ENCODE peak calls at places on chromosome 18, in six cellular contexts. E is colonic mucosa, C is psoas muscle, Q is left ventricle myocardium inferior, Z is lower lobe of right lung, X is endothelial cell of umbilical vein. V is an unnamed sample. For H3K27me3, the result is how much of the 10 kb centered on the place peaks cover.

GRCh38 chr18:44630118-44630517 is 50.6 kb upstream of the SETBP1 start:
- DNase-seq in Q (no peak), Z (no peak), X (no peak), C (no peak), E (no peak), V (no peak)

GRCh38 chr18:32343634-32344033 is 127.0 kb downstream of the GAREM1 start:
- DNase-seq in C (peak), E (no peak), X (no peak), Q (peak), Z (no peak), V (no peak)

GRCh38 chr18:7174359-7175107 is 56.4 kb upstream of the LRRC30 start:
- DNase-seq in C (no peak), Z (no peak), X (no peak), Q (no peak), E (no peak), V (no peak)

GRCh38 chr18:9137168-9138066 is 836 bp downstream of the ANKRD12 start:
- DNase-seq in C (peak), E (peak), X (peak), Q (peak), Z (peak), V (peak)

GRCh38 chr18:23833714-23834113 is 144.5 kb downstream of the LAMA3 start:
- DNase-seq in Z (no peak), X (no peak), E (no peak), Q (no peak), C (no peak), V (no peak)

GRCh38 chr18:7601936-7602335 is 34.8 kb downstream of the PTPRM start:
- DNase-seq in X (no peak), C (no peak), Q (no peak), Z (no peak), E (no peak), V (no peak)

GRCh38 chr18:6055711-6056110 is 160.4 kb upstream of the TMEM200C start:
- DNase-seq in E (no peak), C (no peak), Z (no peak), Q (no peak), X (peak), V (peak)

GRCh38 chr18:2070636-2071035 is 500.7 kb downstream of the METTL4 start:
- DNase-seq in X (no peak), C (no peak), Z (no peak), E (no peak), Q (no peak), V (no peak)

GRCh38 chr18:69387181-69387580 is 13.5 kb upstream of the DOK6 start:
- DNase-seq in C (no peak), Q (no peak), E (no peak), Z (no peak), X (no peak), V (no peak)

GRCh38 chr18:73887801-73888200 is 259.8 kb downstream of the FBXO15 start:
- DNase-seq in E (no peak), Z (no peak), C (no peak), Q (no peak), X (no peak), V (no peak)

GRCh38 chr18:73895701-73896100 is 251.9 kb downstream of the FBXO15 start:
- DNase-seq in Z (no peak), C (no peak), X (no peak), Q (no peak), E (no peak), V (peak)

GRCh38 chr18:73893879-73894278 is 253.8 kb downstream of the FBXO15 start:
- DNase-seq in Q (no peak), E (no peak), Z (no peak), X (no peak), C (no peak), V (peak)

GRCh38 chr18:73888565-73888964 is 259.1 kb downstream of the FBXO15 start:
- DNase-seq in Q (no peak), Z (no peak), X (no peak), E (no peak), C (no peak), V (no peak)

GRCh38 chr18:73891572-73892421 is 255.8 kb downstream of the FBXO15 start:
- DNase-seq in X (no peak), C (no peak), Z (no peak), Q (no peak), E (no peak), V (no peak)
- TF ChIP-seq CTCF in X (no peak), C (no peak), Z (no peak), Q (no peak), E (no peak), V (peak)

GRCh38 chr18:13296868-13297574 is 78.5 kb downstream of the LDLRAD4 start:
- DNase-seq in C (no peak), Q (no peak), X (no peak), Z (no peak), E (no peak), V (no peak)
- H3K27me3 ChIP-seq in C (under half), Q (under half), X (under half), Z (under half), E (under half), V (under half)

DNA sequence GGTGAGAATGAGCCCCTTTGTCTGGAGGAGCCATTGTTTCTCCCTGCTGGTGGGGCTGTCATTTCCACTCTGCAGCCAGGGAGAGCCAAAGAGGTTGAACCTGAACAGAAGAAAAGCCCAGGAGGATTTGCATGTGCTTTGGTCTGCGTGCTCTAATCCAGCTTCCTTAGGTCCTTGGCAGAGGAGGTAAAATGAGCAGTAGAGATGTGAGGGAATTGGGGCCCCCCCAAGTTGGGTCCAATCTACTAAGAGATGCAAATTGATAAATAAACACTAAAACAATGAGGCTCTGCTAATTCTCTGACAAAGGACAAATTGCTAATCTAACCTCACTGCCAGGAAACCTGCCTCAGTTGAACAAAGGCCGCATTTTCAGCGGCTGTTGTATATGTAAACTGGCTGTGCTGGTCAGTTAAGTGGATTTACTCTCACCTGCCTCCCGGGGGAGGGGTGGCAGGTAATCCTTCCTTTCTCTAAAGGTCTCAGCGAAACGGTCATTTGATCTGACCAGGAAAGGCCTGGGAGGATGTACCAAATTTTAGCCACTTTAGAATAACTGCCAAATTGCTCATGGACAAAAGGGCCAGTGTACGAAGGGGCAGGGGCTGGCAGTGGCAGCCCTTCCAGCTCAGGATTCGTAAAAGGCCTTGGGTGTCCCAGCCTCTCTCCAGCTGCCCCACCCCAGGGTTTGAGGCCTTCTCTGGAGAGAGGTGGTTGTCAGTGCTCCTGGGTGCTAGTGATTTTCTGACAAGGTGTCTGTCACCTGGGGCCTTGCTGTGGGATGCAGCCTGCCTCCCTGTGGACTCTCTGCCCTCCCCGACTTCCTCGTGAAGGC is 193.6 kb downstream of the MIB1 start:
- DNase-seq in C (no peak), X (no peak), Z (no peak), E (no peak), Q (no peak), V (no peak)
- TF ChIP-seq CTCF in C (no peak), X (no peak), Z (no peak), E (no peak), Q (no peak), V (no peak)

DNA sequence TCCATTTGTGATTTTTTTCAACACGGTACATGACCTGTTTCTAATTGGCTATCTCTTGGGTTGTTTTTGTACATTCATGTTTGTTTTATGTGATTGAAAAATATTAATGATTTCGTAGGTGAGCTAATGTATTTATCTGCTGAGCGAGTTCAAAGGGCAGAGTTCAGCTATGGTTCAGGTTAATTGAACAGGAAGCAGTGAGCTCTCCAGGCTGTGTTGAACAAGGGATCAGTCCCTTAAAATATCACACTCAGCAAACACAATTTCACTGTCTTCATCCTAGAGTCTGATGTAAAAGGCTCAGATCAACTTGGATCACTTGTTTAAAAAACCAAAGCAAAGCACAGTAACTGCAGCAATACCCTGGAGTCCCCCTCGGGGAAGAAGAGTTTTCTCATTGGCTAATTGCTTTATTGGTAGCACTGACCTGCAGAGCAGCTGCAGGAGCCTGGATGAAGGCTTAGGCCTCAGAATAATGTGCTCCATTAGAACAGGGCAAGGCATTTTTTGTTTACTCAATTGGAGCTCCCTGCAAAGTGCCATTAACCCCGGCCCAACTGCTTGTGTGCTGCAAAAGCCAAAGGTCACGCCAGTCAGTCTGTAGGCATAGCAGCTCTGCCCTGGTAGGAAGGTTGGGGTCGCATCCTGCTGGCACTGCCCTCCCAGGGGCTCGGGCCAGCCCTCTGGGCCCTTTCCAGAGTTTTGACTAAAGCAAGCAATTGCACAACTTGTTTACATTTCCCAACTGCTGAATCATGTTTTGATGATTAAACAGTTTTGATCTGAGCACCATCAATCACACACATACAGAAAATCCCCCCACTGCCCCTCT is 10.5 kb downstream of the ONECUT2 start:
- DNase-seq in X (no peak), C (no peak), E (no peak), Z (no peak), Q (no peak), V (no peak)
- H3K27me3 ChIP-seq in X (under half), C (under half), E (under half), Z (half or more), Q (half or more), V (under half)

GRCh38 chr18:54224379-54225014 is at the start of gene MBD2:
- DNase-seq in C (peak), E (peak), Q (peak), Z (peak), X (peak), V (peak)

GRCh38 chr18:54223568-54224241 is 764 bp downstream of the MBD2 start:
- DNase-seq in E (peak), C (peak), Q (peak), X (peak), Z (peak), V (peak)

GRCh38 chr18:54218299-54218698 is 6.2 kb downstream of the MBD2 start:
- DNase-seq in Q (no peak), X (no peak), C (no peak), Z (no peak), E (no peak), V (no peak)

GRCh38 chr18:54220406-54220805 is 4.1 kb downstream of the MBD2 start:
- DNase-seq in Z (no peak), C (no peak), X (no peak), E (no peak), Q (no peak), V (no peak)

DNA sequence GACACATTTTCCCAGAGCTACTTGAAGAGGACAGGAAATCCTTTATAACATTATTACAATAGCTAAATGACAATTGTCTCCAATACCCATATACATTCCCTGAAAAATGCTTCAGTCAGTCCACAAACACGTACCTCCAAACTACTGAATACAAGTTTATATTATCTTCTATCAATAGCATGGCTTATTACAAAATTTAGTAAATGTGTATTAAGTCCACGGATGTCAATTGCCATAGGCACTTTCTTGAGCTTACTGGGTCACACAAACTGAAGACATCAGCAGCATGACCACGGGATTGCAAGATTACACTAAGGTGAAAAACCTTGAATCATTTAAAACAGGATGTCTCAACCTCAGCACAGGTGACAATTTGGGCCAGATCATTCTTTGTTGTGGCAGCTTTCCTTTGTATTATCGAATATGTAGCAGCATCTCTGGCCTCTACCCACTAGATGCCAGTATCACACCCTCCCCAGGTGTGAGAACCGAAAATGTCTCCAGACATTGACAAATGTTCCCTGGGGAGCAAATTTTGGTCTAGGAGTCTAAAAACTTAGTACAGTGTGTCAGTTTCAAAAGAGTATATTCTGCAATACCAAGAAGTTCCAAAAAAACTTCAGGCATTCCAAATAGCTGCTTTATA is 1.4 kb downstream of the MBD2 start:
- DNase-seq in C (no peak), X (no peak), Z (no peak), Q (no peak), E (peak), V (no peak)
- TF ChIP-seq CTCF in C (no peak), X (no peak), Z (peak), Q (no peak), E (no peak), V (peak)

GRCh38 chr18:68299906-68300305 is 415.0 kb downstream of the TMX3 start:
- DNase-seq in Q (no peak), C (no peak), E (no peak), X (no peak), Z (no peak), V (peak)

GRCh38 chr18:68298340-68298739 is 416.6 kb downstream of the TMX3 start:
- DNase-seq in Q (no peak), X (no peak), E (no peak), Z (no peak), C (no peak), V (no peak)

GRCh38 chr18:68301436-68301835 is 413.5 kb downstream of the TMX3 start:
- DNase-seq in Q (no peak), C (no peak), E (no peak), Z (no peak), X (no peak), V (no peak)
- H3K27me3 ChIP-seq in Q (under half), C (under half), E (under half), Z (under half), X (under half), V (under half)

DNA sequence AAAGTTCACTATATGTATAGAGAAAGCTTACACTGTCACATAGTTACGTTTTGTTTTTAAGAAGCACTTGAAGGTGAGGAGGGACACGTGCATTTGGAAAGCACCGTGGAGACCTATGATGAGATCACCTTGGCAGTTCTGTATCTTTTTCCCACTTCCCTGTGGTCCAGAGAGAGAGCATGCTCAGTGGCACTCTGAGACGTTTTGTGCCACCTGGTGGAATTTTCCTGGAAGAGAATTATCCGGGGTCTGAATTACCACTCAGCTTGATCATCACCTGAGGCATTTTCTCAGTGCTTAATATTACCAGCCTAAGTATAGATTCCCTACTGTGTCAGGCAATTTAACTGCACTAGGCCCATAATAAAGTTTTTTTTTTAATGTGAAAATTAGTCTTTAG is 469.4 kb upstream of the SMIM21 start:
- DNase-seq in C (no peak), Q (no peak), Z (no peak), E (no peak), X (no peak), V (peak)
- TF ChIP-seq CTCF in C (no peak), Q (no peak), Z (no peak), E (no peak), X (no peak), V (no peak)

GRCh38 chr18:73446502-73446901 is 578.7 kb upstream of the NETO1 start:
- DNase-seq in Q (no peak), E (no peak), X (no peak), Z (no peak), C (no peak), V (peak)
- H3K27me3 ChIP-seq in Q (under half), E (under half), X (under half), Z (under half), C (under half), V (under half)

V was measured in bronchial epithelial cell.